ENCODE peak calls at places on chromosomes 3 and 15, in four cellular contexts. One of them, this sample, is unnamed. For H3K4me1, the result is how much of the 10 kb centered on the place peaks cover.

GRCh38 chr3:69411331-69411730 is 25.4 kb upstream of the FRMD4B start:
- DNase-seq in transverse colon: no peak
- DNase-seq in esophagus squamous epithelium: no peak
- DNase-seq in DND-41: no peak
- DNase-seq in this sample: no peak

GRCh38 chr3:172213765-172214358 is 174.5 kb downstream of the FNDC3B start:
- DNase-seq in transverse colon: no peak
- DNase-seq in DND-41: no peak
- DNase-seq in esophagus squamous epithelium: no peak
- DNase-seq in this sample: no peak

GRCh38 chr15:58678683-58679082 is 70.8 kb downstream of the ADAM10 start:
- DNase-seq in transverse colon: no peak
- DNase-seq in esophagus squamous epithelium: no peak
- DNase-seq in DND-41: no peak
- DNase-seq in this sample: no peak

GRCh38 chr3:124950026-124950425 is 15.5 kb upstream of the MUC13 start:
- DNase-seq in DND-41: no peak
- DNase-seq in esophagus squamous epithelium: no peak
- DNase-seq in transverse colon: no peak
- DNase-seq in this sample: no peak

GRCh38 chr15:28886431-28887343 is 913 bp downstream of the APBA2 start:
- DNase-seq in transverse colon: no peak
- DNase-seq in esophagus squamous epithelium: no peak
- DNase-seq in DND-41: no peak
- DNase-seq in this sample: no peak

GRCh38 chr3:119380697-119381096 is 82.7 kb downstream of the TMEM39A start:
- DNase-seq in DND-41: no peak
- DNase-seq in esophagus squamous epithelium: no peak
- DNase-seq in transverse colon: no peak
- DNase-seq in this sample: peak

GRCh38 chr3:42501681-42502428 is 588 bp upstream of the VIPR1 start:
- DNase-seq in transverse colon: peak
- DNase-seq in DND-41: no peak
- DNase-seq in esophagus squamous epithelium: no peak
- DNase-seq in this sample: peak

GRCh38 chr3:168968611-168969010 is 694.9 kb downstream of the MECOM start:
- DNase-seq in esophagus squamous epithelium: no peak
- DNase-seq in transverse colon: no peak
- DNase-seq in DND-41: no peak
- DNase-seq in this sample: no peak

GRCh38 chr15:70199601-70200000 is 101.9 kb upstream of the TLE3 start:
- DNase-seq in esophagus squamous epithelium: no peak
- DNase-seq in transverse colon: no peak
- DNase-seq in DND-41: no peak
- DNase-seq in this sample: no peak

GRCh38 chr3:98784666-98785600 is 21.8 kb downstream of the ST3GAL6 start:
- DNase-seq in transverse colon: no peak
- DNase-seq in DND-41: no peak
- DNase-seq in esophagus squamous epithelium: no peak
- DNase-seq in this sample: no peak

GRCh38 chr15:31510003-31510402 is 183.4 kb downstream of the KLF13 start:
- DNase-seq in esophagus squamous epithelium: no peak
- DNase-seq in DND-41: no peak
- DNase-seq in transverse colon: no peak
- DNase-seq in this sample: no peak

GRCh38 chr15:62572797-62573196 is 407.7 kb upstream of the C2CD4B start:
- DNase-seq in DND-41: no peak
- DNase-seq in esophagus squamous epithelium: no peak
- DNase-seq in transverse colon: no peak
- DNase-seq in this sample: no peak

GRCh38 chr15:57586661-57587404 is 4.9 kb upstream of the MYZAP start:
- DNase-seq in DND-41: no peak
- DNase-seq in esophagus squamous epithelium: no peak
- DNase-seq in transverse colon: no peak
- DNase-seq in this sample: no peak

GRCh38 chr15:50340431-50340830 is 14.6 kb downstream of the GABPB1 start:
- DNase-seq in DND-41: no peak
- DNase-seq in transverse colon: no peak
- DNase-seq in esophagus squamous epithelium: no peak
- DNase-seq in this sample: no peak

GRCh38 chr3:16101295-16102186 is 72.9 kb upstream of the GALNT15 start:
- DNase-seq in transverse colon: peak
- DNase-seq in esophagus squamous epithelium: no peak
- DNase-seq in DND-41: no peak
- DNase-seq in this sample: no peak

GRCh38 chr15:59388670-59389069 is 16.0 kb upstream of the MYO1E start:
- DNase-seq in esophagus squamous epithelium: no peak
- DNase-seq in DND-41: no peak
- DNase-seq in transverse colon: no peak
- DNase-seq in this sample: no peak

GRCh38 chr3:127448671-127449070 is 141.9 kb downstream of the TPRA1 start:
- DNase-seq in DND-41: no peak
- DNase-seq in transverse colon: no peak
- DNase-seq in esophagus squamous epithelium: no peak
- DNase-seq in this sample: no peak

GRCh38 chr3:84974347-84974746 is 15.6 kb downstream of the CADM2 start:
- DNase-seq in esophagus squamous epithelium: no peak
- DNase-seq in transverse colon: no peak
- DNase-seq in DND-41: no peak
- DNase-seq in this sample: no peak

GRCh38 chr3:140848675-140849074 is 93.0 kb upstream of the SLC25A36 start:
- DNase-seq in transverse colon: no peak
- DNase-seq in esophagus squamous epithelium: no peak
- DNase-seq in DND-41: no peak
- DNase-seq in this sample: no peak

GRCh38 chr3:119084371-119085069 is 49.9 kb upstream of the IGSF11 start:
- DNase-seq in esophagus squamous epithelium: no peak
- DNase-seq in transverse colon: no peak
- DNase-seq in DND-41: no peak
- DNase-seq in this sample: no peak

GRCh38 chr15:74238984-74239645 is 3.0 kb downstream of the CCDC33 start:
- DNase-seq in esophagus squamous epithelium: no peak
- DNase-seq in DND-41: no peak
- DNase-seq in transverse colon: no peak
- DNase-seq in this sample: no peak

GRCh38 chr15:74243431-74243830 is 7.3 kb downstream of the CCDC33 start:
- DNase-seq in DND-41: no peak
- DNase-seq in esophagus squamous epithelium: no peak
- DNase-seq in transverse colon: no peak
- DNase-seq in this sample: no peak

GRCh38 chr15:74240002-74240568 is 4.0 kb downstream of the CCDC33 start:
- DNase-seq in esophagus squamous epithelium: no peak
- DNase-seq in DND-41: peak
- DNase-seq in transverse colon: peak
- DNase-seq in this sample: peak

GRCh38 chr15:74242296-74242929 is 6.3 kb downstream of the CCDC33 start:
- DNase-seq in esophagus squamous epithelium: no peak
- DNase-seq in DND-41: no peak
- DNase-seq in transverse colon: no peak
- DNase-seq in this sample: no peak

GRCh38 chr15:74240897-74241614 is 4.9 kb downstream of the CCDC33 start:
- DNase-seq in esophagus squamous epithelium: no peak
- DNase-seq in transverse colon: no peak
- DNase-seq in DND-41: no peak
- DNase-seq in this sample: no peak
- H3K4me1 ChIP-seq in esophagus squamous epithelium: under half
- H3K4me1 ChIP-seq in transverse colon: under half
- H3K4me1 ChIP-seq in DND-41: under half
- H3K4me1 ChIP-seq in this sample: under half

GRCh38 chr15:47283231-47283630 is 434.1 kb upstream of the SEMA6D start:
- DNase-seq in esophagus squamous epithelium: no peak
- DNase-seq in transverse colon: no peak
- DNase-seq in DND-41: no peak
- DNase-seq in this sample: no peak
- H3K4me1 ChIP-seq in esophagus squamous epithelium: under half
- H3K4me1 ChIP-seq in transverse colon: under half
- H3K4me1 ChIP-seq in DND-41: under half
- H3K4me1 ChIP-seq in this sample: under half

GRCh38 chr15:78666010-78666409 is 25.0 kb upstream of the CHRNB4 start:
- DNase-seq in esophagus squamous epithelium: no peak
- DNase-seq in transverse colon: no peak
- DNase-seq in DND-41: no peak
- DNase-seq in this sample: no peak
- H3K4me1 ChIP-seq in esophagus squamous epithelium: under half
- H3K4me1 ChIP-seq in transverse colon: under half
- H3K4me1 ChIP-seq in DND-41: under half
- H3K4me1 ChIP-seq in this sample: under half

GRCh38 chr3:5123937-5124336 is 1.8 kb downstream of the ARL8B start:
- DNase-seq in DND-41: no peak
- DNase-seq in esophagus squamous epithelium: no peak
- DNase-seq in transverse colon: peak
- DNase-seq in this sample: no peak
- H3K4me1 ChIP-seq in DND-41: half or more
- H3K4me1 ChIP-seq in esophagus squamous epithelium: under half
- H3K4me1 ChIP-seq in transverse colon: under half
- H3K4me1 ChIP-seq in this sample: under half

GRCh38 chr3:108099679-108100428 is 9.0 kb upstream of the CD47 start:
- DNase-seq in esophagus squamous epithelium: no peak
- DNase-seq in DND-41: peak
- DNase-seq in transverse colon: no peak
- DNase-seq in this sample: no peak
- H3K4me1 ChIP-seq in esophagus squamous epithelium: under half
- H3K4me1 ChIP-seq in DND-41: under half
- H3K4me1 ChIP-seq in transverse colon: under half
- H3K4me1 ChIP-seq in this sample: under half

GRCh38 chr15:42919794-42920280 is 741 bp downstream of the TTBK2 start:
- DNase-seq in DND-41: peak
- DNase-seq in esophagus squamous epithelium: no peak
- DNase-seq in transverse colon: peak
- DNase-seq in this sample: peak

GRCh38 chr15:42914728-42915497 is 5.7 kb downstream of the TTBK2 start:
- DNase-seq in transverse colon: no peak
- DNase-seq in esophagus squamous epithelium: no peak
- DNase-seq in DND-41: no peak
- DNase-seq in this sample: no peak

GRCh38 chr15:42918047-42918446 is 2.5 kb downstream of the TTBK2 start:
- DNase-seq in esophagus squamous epithelium: no peak
- DNase-seq in DND-41: peak
- DNase-seq in transverse colon: no peak
- DNase-seq in this sample: no peak

GRCh38 chr15:42919308-42919707 is 1.3 kb downstream of the TTBK2 start:
- DNase-seq in esophagus squamous epithelium: no peak
- DNase-seq in transverse colon: no peak
- DNase-seq in DND-41: no peak
- DNase-seq in this sample: no peak

DNA sequence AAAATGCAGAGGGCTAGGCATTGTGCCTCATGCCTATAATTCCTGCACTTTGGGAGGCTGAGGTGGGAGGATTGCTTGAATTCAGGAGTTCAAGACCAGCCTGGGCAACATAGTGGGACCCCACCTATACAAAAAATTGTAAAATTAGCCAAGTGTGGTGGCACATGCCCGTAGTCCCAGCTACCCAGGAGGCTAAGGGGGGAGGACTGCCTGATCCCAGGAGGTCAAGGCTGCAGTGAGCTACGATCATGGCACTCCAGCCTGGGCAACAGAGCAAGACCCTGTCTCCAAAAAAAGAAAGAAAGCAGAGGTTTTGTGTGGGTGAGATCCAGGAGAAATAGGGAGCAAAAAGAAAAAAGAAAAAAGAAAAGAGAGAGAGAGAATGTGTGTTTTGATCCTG is 4.9 kb downstream of the TTBK2 start:
- DNase-seq in transverse colon: no peak
- DNase-seq in DND-41: no peak
- DNase-seq in esophagus squamous epithelium: no peak
- DNase-seq in this sample: no peak
- H3K4me1 ChIP-seq in transverse colon: under half
- H3K4me1 ChIP-seq in DND-41: under half
- H3K4me1 ChIP-seq in esophagus squamous epithelium: under half
- H3K4me1 ChIP-seq in this sample: under half